ENCODE peak calls at places on chromosomes 7 and 10, in six cellular contexts. Q is HepG2, B is H9, V is DND-41, T is HCT116, H is IMR-90. F is an unnamed sample.

GRCh38 chr10:85864173-85864549 is 502.4 kb downstream of the GRID1 start:
- DNase-seq in Q (no peak), B (no peak), V (no peak), T (no peak), H (no peak), F (no peak)

GRCh38 chr7:111390000-111390399 is 172.3 kb downstream of the IMMP2L start:
- DNase-seq in Q (no peak), B (no peak), V (no peak), T (no peak), H (no peak), F (no peak)

GRCh38 chr7:132687981-132688383 is 111.7 kb upstream of the PLXNA4 start:
- DNase-seq in Q (no peak), B (peak), V (no peak), T (no peak), H (no peak), F (peak)

GRCh38 chr7:128112018-128112780 is 81.0 kb upstream of the LRRC4 start:
- DNase-seq in Q (no peak), B (no peak), V (no peak), T (no peak), H (no peak), F (no peak)

GRCh38 chr7:128103498-128104108 is 72.4 kb upstream of the LRRC4 start:
- DNase-seq in Q (peak), B (no peak), V (no peak), T (no peak), H (no peak), F (no peak)

GRCh38 chr7:99368750-99369389 is 5.7 kb upstream of the ARPC1B start:
- DNase-seq in Q (no peak), B (peak), V (no peak), T (no peak), H (no peak), F (no peak)

GRCh38 chr10:1048349-1048731 is 579 bp downstream of the IDI1 start:
- DNase-seq in Q (peak), B (no peak), V (no peak), T (no peak), H (peak), F (no peak)

GRCh38 chr10:133420028-133420427 is 4.4 kb downstream of the SPRN start:
- DNase-seq in Q (no peak), B (no peak), V (no peak), T (no peak), H (no peak), F (peak)

GRCh38 chr7:128122577-128123290 is 91.5 kb upstream of the LRRC4 start:
- DNase-seq in Q (no peak), B (no peak), V (no peak), T (no peak), H (no peak), F (no peak)

GRCh38 chr7:77426521-77427051 is 10.4 kb upstream of the GSAP start:
- DNase-seq in Q (no peak), B (no peak), V (no peak), T (no peak), H (peak), F (peak)

GRCh38 chr7:155880721-155881120 is 68.5 kb upstream of the SHH start:
- DNase-seq in Q (no peak), B (peak), V (no peak), T (no peak), H (no peak), F (peak)

GRCh38 chr7:126790763-126791162 is 462.0 kb downstream of the GRM8 start:
- DNase-seq in Q (no peak), B (no peak), V (no peak), T (no peak), H (no peak), F (no peak)

GRCh38 chr10:109504401-109504800 is 418.9 kb downstream of the XPNPEP1 start:
- DNase-seq in Q (no peak), B (no peak), V (no peak), T (no peak), H (no peak), F (no peak)

GRCh38 chr7:18756378-18757050 is 261.0 kb downstream of the HDAC9 start:
- DNase-seq in Q (no peak), B (no peak), V (no peak), T (no peak), H (no peak), F (no peak)

GRCh38 chr10:28560617-28561016 is 27.7 kb downstream of the WAC start:
- DNase-seq in Q (no peak), B (no peak), V (no peak), T (no peak), H (no peak), F (no peak)

GRCh38 chr10:78778446-78779338 is 290.1 kb upstream of the ZMIZ1 start:
- DNase-seq in Q (peak), B (no peak), V (no peak), T (no peak), H (no peak), F (peak)

GRCh38 chr10:88152720-88153119 is 289.3 kb downstream of the PTEN start:
- DNase-seq in Q (no peak), B (no peak), V (peak), T (peak), H (peak), F (no peak)

GRCh38 chr7:50598455-50599343 is 33.5 kb upstream of the DDC start:
- DNase-seq in Q (no peak), B (no peak), V (no peak), T (no peak), H (no peak), F (no peak)

GRCh38 chr10:11825796-11826414 is 2.7 kb downstream of the PROSER2 start:
- DNase-seq in Q (no peak), B (no peak), V (no peak), T (no peak), H (no peak), F (no peak)

DNA sequence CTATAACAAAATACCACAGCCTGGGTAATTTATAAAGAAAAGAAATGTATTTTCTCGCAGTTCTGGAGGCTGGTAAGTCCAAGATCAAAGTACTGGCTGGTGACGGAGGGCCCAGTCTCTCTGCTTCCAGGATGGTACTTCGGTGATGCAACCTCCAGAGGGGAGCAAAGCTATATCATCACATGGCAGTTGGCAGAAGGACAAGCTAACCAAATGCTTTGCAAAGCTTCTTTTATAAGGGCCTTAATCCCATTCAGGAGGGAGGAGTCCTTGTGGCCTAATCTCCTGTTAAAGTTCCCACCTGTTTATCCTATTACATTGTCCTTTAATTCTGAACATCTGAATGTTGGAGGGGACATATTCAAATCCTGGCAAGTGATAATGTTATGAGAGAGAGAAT is 134.1 kb upstream of the SP4 start:
- DNase-seq in Q (no peak), B (no peak), V (no peak), T (no peak), H (no peak), F (no peak)
- TF ChIP-seq CTCF in Q (no peak), B (peak), V (no peak), T (no peak), H (no peak), F (peak)

GRCh38 chr7:54837167-54837566 is 78.2 kb upstream of the SEC61G start:
- DNase-seq in Q (no peak), B (no peak), V (no peak), T (no peak), H (no peak), F (no peak)

GRCh38 chr7:54831046-54831643 is 72.1 kb upstream of the SEC61G start:
- DNase-seq in Q (no peak), B (no peak), V (no peak), T (peak), H (peak), F (no peak)

GRCh38 chr7:54833021-54833467 is 74.0 kb upstream of the SEC61G start:
- DNase-seq in Q (no peak), B (no peak), V (no peak), T (no peak), H (no peak), F (no peak)

GRCh38 chr7:54827719-54828118 is 68.7 kb upstream of the SEC61G start:
- DNase-seq in Q (no peak), B (no peak), V (no peak), T (no peak), H (no peak), F (no peak)

DNA sequence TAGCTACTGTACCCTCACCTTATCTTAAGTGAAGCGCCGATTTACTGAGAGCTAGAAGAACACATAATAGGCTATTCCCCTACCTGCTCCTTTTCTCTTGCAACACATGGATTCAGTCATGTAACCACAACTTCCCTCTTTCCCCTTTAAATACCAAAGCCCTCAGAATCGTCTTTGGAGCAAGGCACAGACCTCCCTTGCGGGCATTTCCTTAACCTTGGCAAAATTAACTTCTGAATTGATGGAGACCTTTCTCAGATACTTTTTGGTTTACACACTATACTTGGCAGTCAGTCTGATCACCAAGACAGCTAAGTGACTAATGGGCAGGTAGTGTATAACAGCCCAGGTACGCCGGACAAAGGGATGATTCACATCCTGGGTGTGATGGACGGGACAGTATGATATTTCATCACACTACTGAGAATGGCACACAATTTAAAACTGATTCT is 72.7 kb upstream of the SEC61G start:
- DNase-seq in Q (no peak), B (no peak), V (no peak), T (peak), H (no peak), F (no peak)
- H3K9ac ChIP-seq in Q (no peak), B (no peak), V (no peak), T (peak), H (no peak), F (no peak)

DNA sequence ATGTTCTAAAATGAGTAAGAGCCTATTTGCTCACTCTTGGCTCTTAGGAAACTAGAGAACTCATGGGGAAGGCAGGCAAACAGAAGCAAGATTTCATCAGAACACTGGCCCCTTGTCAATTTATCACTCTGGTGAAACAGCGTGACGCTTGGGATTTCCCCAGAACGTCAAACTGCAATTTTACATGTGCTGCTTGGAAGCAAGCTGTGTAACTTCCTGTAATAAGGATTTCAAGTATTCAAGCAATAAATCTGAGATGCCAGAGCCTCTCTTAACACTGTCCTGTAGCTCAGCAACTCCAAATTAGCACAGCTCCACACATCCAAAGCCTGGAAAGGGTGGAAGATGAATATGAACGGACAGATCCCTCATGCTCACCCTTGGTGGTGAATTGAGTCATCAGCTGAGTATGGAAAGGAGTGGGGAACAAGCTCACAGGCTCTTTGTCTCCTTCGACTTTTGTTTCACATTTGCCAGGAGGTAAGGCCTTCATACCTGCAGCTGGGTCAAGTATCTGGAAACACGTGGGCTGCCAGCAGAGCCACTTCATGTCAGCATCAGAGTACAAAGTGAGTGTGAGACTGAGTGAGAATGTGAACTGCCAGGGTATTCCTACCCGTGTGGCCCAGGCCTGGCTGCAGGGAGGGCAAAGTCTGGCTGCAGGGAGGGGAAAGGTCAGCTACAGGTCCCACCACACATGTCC is 140.4 kb upstream of the NAMPT start:
- DNase-seq in Q (no peak), B (no peak), V (no peak), T (no peak), H (peak), F (no peak)
- H3K27ac ChIP-seq in Q (no peak), B (no peak), V (no peak), T (no peak), H (peak), F (peak)

DNA sequence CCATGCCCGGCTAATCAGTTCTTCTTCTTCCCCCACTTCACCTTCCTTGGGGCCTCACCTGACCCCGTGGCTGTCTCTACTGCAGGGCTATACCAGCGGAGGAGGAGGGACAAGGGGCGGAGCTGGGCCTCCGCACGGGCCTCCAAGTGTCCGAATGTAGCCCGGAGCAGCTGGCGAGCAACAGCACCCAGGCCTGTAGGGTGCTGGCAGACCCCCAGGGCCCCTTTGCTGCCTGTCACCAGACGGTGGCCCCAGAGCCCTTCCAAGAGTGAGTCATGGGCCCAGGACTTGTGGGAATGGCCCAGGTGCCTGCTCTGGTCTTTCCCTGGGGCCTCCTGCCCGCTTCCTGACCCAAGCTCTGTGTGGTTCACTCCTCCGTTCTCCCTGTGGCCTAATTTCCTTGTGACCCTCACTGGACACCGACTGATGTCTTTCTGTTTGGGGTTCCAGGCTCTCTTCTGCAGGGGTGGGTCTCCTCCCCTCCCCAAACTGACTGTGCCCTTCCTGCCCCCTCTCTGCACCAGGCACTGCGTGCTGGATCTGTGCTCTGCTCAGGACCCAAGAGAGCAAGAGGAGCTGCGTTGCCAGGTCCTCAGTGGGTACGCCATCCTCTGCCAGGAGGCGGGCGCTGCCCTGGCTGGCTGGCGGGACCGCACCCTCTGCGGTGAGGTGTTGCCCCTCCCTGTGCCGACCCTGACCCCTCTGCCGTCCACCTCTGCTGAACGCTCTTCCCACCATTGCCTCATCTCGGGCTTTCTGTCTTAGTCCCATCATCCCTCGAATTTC is 35.2 kb downstream of the EPHB4 start:
- DNase-seq in Q (peak), B (no peak), V (no peak), T (no peak), H (no peak), F (peak)
- TF ChIP-seq CTCF in Q (peak), B (no peak), V (no peak), T (no peak), H (no peak), F (no peak)

DNA sequence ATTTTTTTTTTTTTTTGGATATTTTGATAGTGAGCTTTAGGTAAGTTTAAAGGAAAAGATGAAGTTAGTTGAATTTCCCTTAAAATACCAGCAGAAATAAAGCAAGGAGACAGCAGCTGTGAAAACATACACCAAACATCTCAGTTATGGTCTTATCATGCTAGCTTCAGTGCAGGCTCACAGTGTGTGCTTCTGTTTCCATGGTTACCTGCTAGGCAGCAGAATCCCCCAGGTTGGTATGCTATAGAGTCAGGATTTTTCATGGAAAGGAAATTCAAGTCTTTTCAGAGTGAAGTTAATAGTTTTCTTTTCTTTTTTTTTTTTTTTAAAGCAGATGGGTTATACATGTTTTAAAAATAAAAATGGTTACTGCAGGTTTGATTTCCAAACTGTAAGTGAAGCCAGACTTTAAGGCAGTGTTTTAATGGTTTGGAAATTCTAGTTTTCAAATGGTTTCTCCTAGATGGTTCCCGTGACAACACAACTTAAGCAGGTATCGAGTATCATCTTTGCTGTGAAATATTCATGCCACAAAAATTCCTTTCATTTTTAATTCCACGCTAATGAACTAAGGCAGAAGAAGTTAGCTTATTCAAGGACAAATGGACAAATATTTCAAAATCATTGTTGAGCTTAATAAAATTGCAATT is 230.9 kb downstream of the BICC1 start:
- DNase-seq in Q (no peak), B (no peak), V (no peak), T (no peak), H (peak), F (no peak)
- H3K9ac ChIP-seq in Q (no peak), B (no peak), V (no peak), T (no peak), H (no peak), F (no peak)

GRCh38 chr10:106836923-106837322 is 327.6 kb downstream of the SORCS1 start:
- DNase-seq in Q (no peak), B (no peak), V (no peak), T (no peak), H (no peak), F (no peak)
- H3K27ac ChIP-seq in Q (no peak), B (no peak), V (no peak), T (no peak), H (no peak), F (no peak)

DNA sequence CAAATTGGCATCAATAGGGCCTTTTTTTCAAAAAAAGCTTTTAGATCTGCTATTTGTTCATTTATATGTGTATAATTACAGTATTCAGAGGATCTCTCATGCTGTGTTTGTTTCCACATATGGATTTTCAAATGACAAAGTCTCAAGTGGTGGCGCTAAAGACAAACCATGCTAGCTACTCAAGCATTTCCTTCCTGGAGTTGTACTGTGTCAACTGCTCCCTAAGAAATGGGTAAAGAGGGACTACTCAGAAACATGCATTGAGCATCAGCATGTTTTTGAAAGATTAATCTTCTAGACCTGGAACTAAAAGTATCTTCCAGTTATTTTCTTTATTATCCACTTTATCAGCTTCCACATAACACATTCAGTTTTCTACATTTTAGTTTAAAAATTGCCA is 12.7 kb downstream of the CNTNAP2 start:
- DNase-seq in Q (no peak), B (no peak), V (no peak), T (no peak), H (no peak), F (no peak)
- TF ChIP-seq CTCF in Q (no peak), B (peak), V (no peak), T (no peak), H (no peak), F (peak)

DNA sequence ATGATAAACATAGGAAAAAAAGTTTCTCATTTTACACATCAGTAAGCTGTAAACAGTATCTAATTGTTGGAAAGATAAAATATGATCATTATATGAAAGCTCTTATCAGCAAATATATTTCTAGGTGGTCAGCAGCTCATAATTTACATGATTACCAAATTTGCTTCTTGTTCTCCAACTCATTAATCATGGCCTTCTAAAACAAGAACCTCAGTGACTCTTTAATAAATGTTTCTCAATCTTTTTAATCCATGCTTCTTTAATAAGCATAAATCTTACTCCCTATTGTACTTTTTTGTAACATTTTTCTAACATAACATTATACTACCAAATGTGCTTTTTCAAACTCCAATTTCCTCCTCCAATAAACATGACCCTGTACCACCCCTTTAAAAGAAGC is 5.9 kb downstream of the ITGB1 start:
- DNase-seq in Q (no peak), B (no peak), V (no peak), T (no peak), H (no peak), F (no peak)
- H3K9ac ChIP-seq in Q (no peak), B (no peak), V (no peak), T (no peak), H (no peak), F (no peak)

F was measured in endodermal cell.